ENCODE peak calls at places on chromosomes 6 and 20, in nine cellular contexts. C is lower lobe of right lung; U is BJ; G is AG10803; R is CD8-positive, alpha-beta memory T cell; W is A549; N is dorsolateral prefrontal cortex; S is heart left ventricle; J is GM12865. K is an unnamed sample.

GRCh38 chr6:31541059-31541657 is 645 bp downstream of the DDX39B start:
- DNase-seq in C (no peak), U (no peak), G (peak; percentile 65), R (peak; percentile 66), W (peak; percentile 40), N (no peak), S (no peak), J (peak; percentile 82), K (no peak)

GRCh38 chr20:48012401-48012974 is 227.2 kb upstream of the SULF2 start:
- DNase-seq in C (no peak), U (peak; percentile 57), G (peak; percentile 84), R (no peak), W (peak; percentile 21), N (no peak), S (no peak), J (no peak), K (peak; percentile 84)

GRCh38 chr20:62258499-62259293 is 20.4 kb downstream of the OSBPL2 start:
- DNase-seq in C (no peak), U (peak; percentile 44), G (peak; percentile 84), R (no peak), W (no peak), N (peak; percentile 64), S (peak; percentile 63), J (no peak), K (peak; percentile 47)

GRCh38 chr20:58649288-58650180 is 1.5 kb upstream of the STX16 start:
- DNase-seq in C (peak; percentile 61), U (no peak), G (no peak), R (peak; percentile 24), W (no peak), N (peak; percentile 29), S (peak; percentile 74), J (peak; percentile 22), K (no peak)

GRCh38 chr6:120378582-120379220 is 955.6 kb downstream of the TBC1D32 start:
- DNase-seq in C (no peak), U (no peak), G (peak; percentile 9), R (no peak), W (peak; percentile 42), N (no peak), S (no peak), J (peak; percentile 44), K (no peak)

GRCh38 chr6:95978230-95978629 is 37.5 kb upstream of the FUT9 start:
- DNase-seq in C (no peak), U (no peak), G (no peak), R (no peak), W (no peak), N (no peak), S (no peak), J (no peak), K (no peak)

GRCh38 chr6:29509239-29509638 is 21.5 kb upstream of the MAS1L start:
- DNase-seq in C (no peak), U (no peak), G (no peak), R (no peak), W (no peak), N (no peak), S (no peak), J (peak; percentile 62), K (no peak)

GRCh38 chr6:34543421-34543820 is 12.7 kb downstream of the SPDEF start:
- DNase-seq in C (no peak), U (peak; percentile 19), G (peak; percentile 45), R (no peak), W (no peak), N (no peak), S (no peak), J (no peak), K (peak; percentile 29)

DNA sequence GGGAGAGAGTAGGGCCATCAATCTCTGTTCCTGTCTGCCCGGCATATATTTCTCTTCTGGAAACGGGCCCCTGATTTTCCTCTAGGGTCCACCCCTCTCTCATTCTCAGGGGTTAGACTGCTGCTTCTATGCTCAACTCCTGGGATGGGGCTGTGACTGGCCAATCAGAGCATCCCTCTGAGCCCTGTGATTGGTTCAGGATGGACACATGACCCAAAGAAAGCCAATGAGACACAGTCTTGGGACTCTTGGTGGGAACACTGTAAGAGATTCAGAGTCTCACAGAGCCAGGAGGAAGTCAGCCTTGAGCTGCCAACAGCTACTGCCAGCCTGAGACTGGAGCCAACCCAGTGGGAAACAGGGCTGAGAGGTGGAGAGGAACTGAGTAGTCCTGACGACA is 31.1 kb upstream of the KCNB1 start:
- DNase-seq in C (no peak), U (no peak), G (no peak), R (no peak), W (no peak), N (no peak), S (no peak), J (no peak), K (no peak)
- H3K4me3 ChIP-seq in C (no peak overlapping the region), U (no peak overlapping the region), G (no peak overlapping the region), R (no peak overlapping the region), W (no peak overlapping the region), N (no peak overlapping the region), S (no peak overlapping the region), J (no peak overlapping the region), K (no peak overlapping the region)

GRCh38 chr6:129773304-129773703 is 63.3 kb upstream of the ARHGAP18 start:
- DNase-seq in C (no peak), U (no peak), G (no peak), R (no peak), W (no peak), N (no peak), S (no peak), J (no peak), K (no peak)

GRCh38 chr6:129776542-129776941 is 66.6 kb upstream of the ARHGAP18 start:
- DNase-seq in C (no peak), U (no peak), G (no peak), R (no peak), W (no peak), N (no peak), S (no peak), J (no peak), K (no peak)

GRCh38 chr6:129778793-129779192 is 68.8 kb upstream of the ARHGAP18 start:
- DNase-seq in C (no peak), U (no peak), G (no peak), R (no peak), W (no peak), N (no peak), S (no peak), J (no peak), K (no peak)

GRCh38 chr6:129774697-129775447 is 64.9 kb upstream of the ARHGAP18 start:
- DNase-seq in C (peak; percentile 57), U (no peak), G (peak; percentile 83), R (peak; percentile 22), W (peak; percentile 66), N (peak; percentile 31), S (peak; percentile 66), J (peak; percentile 69), K (peak; percentile 34)
- H3K4me3 ChIP-seq in C (peak overlapping the region; percentile 17), U (no peak overlapping the region), G (peak overlapping the region; percentile 34), R (no peak overlapping the region), W (no peak overlapping the region), N (peak overlapping the region; percentile 11), S (no peak overlapping the region), J (no peak overlapping the region), K (peak overlapping the region; percentile 27)

GRCh38 chr6:142844065-142844755 is 100.8 kb downstream of the HIVEP2 start:
- DNase-seq in C (no peak), U (no peak), G (peak; percentile 61), R (no peak), W (no peak), N (no peak), S (no peak), J (peak; percentile 72), K (no peak)

GRCh38 chr6:142846459-142846831 is 98.5 kb downstream of the HIVEP2 start:
- DNase-seq in C (no peak), U (no peak), G (peak; percentile 71), R (no peak), W (no peak), N (no peak), S (no peak), J (peak; percentile 49), K (no peak)

GRCh38 chr6:142845143-142845571 is 99.8 kb downstream of the HIVEP2 start:
- DNase-seq in C (no peak), U (no peak), G (no peak), R (no peak), W (no peak), N (no peak), S (no peak), J (peak; percentile 79), K (no peak)

GRCh38 chr6:142846883-142847287 is 98.1 kb downstream of the HIVEP2 start:
- DNase-seq in C (no peak), U (peak; percentile 67), G (peak; percentile 92), R (no peak), W (peak; percentile 39), N (peak; percentile 37), S (no peak), J (peak; percentile 78), K (peak; percentile 89)

DNA sequence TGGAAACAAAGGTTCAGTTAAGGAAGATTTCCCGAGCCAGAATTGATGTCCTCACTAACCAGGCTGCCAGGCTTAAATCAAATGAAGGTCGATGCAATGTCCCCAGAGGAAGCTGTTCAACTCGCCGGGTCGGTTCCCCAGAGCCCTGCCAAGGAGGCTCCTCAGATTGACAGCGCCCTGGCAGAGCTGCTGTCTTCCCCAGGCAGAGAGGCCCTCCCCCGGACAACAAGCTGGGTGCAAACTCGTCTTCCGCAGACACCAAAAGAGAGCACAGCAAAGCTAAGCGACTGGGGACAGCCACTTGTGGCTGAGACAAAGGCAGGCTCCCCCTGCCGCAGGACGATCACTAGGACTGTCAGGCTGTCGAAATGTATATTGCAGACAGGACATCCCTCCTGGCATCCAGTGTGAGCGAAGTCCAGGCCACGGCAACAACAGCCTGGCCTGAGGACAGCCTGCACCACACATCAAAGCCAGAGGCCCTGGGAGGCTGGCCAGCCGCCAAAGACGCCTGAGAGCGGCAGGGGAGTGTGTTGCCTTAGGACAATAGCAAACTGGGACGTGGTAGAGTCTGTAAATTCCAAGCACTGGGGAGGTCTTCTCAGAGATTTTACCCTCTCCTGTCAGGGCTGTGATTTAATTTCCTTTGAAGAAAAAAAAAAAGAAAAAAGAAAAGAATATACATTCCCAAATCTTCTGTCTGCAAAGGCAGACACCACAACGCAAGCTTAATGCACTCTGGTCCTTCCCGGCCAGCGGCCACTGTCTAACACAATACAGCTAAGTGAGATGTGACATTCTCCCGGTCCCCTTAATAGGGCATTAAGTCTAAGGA is 99.1 kb downstream of the HIVEP2 start:
- DNase-seq in C (peak; percentile 82), U (no peak), G (peak; percentile 71), R (peak; percentile 41), W (peak; percentile 76), N (peak; percentile 89), S (peak; percentile 96), J (peak; percentile 86), K (no peak)
- H3K4me3 ChIP-seq in C (peak overlapping the region; percentile 28), U (no peak overlapping the region), G (peak overlapping the region; percentile 37), R (peak overlapping the region; percentile 60), W (peak overlapping the region; percentile 33), N (peak overlapping the region; percentile 46), S (no peak overlapping the region), J (peak overlapping the region; percentile 61), K (peak overlapping the region; percentile 38)

GRCh38 chr20:19213946-19214490 is 1.6 kb downstream of the SLC24A3 start:
- DNase-seq in C (no peak), U (no peak), G (no peak), R (no peak), W (no peak), N (no peak), S (no peak), J (no peak), K (no peak)

GRCh38 chr20:19212524-19213502 is at the start of gene SLC24A3:
- DNase-seq in C (peak; percentile 90), U (no peak), G (peak; percentile 31), R (no peak), W (peak; percentile 51), N (peak; percentile 17), S (peak; percentile 84), J (peak; percentile 52), K (no peak)

GRCh38 chr20:19211252-19211651 is 1.2 kb upstream of the SLC24A3 start:
- DNase-seq in C (no peak), U (no peak), G (no peak), R (no peak), W (no peak), N (no peak), S (no peak), J (no peak), K (no peak)

GRCh38 chr20:19210426-19211155 is 1.9 kb upstream of the SLC24A3 start:
- DNase-seq in C (no peak), U (peak; percentile 31), G (peak; percentile 76), R (no peak), W (no peak), N (no peak), S (no peak), J (no peak), K (no peak)

GRCh38 chr20:19211661-19212523 is 550 bp upstream of the SLC24A3 start:
- DNase-seq in C (peak; percentile 71), U (no peak), G (no peak), R (no peak), W (no peak), N (no peak), S (peak; percentile 65), J (no peak), K (no peak)
- H3K4me3 ChIP-seq in C (peak overlapping the region; percentile 63), U (peak overlapping the region; percentile 46), G (no peak overlapping the region), R (no peak overlapping the region), W (peak overlapping the region; percentile 65), N (peak overlapping the region; percentile 47), S (peak overlapping the region; percentile 30), J (no peak overlapping the region), K (peak overlapping the region; percentile 32)

K was measured in AG04449.